ENCODE peak calls at places on chromosomes 11 and 22, in seven cellular contexts. I is fibroblast of lung, K is GM20000, F is astrocyte of the spinal cord, C is brain microvascular endothelial cell, U is PC-9, P is mesothelial cell of epicardium. D is an unnamed sample.
A peak's percentile ranks its signal among the peaks of the same experiment; 100 is the strongest.

GRCh38 chr11:65128182-65129145 is 5.9 kb downstream of the SYVN1 start:
- DNase-seq in F (no peak), P (no peak), K (no peak), I (no peak), C (no peak), U (no peak), D (no peak)

GRCh38 chr11:64000026-64000739 is 13.9 kb downstream of the OTUB1 start:
- DNase-seq in F (peak; percentile 65), U (no peak), I (peak; percentile 61), C (peak; percentile 33), K (peak; percentile 97), P (peak; percentile 84), D (peak; percentile 94)

GRCh38 chr11:2516276-2517015 is 71.6 kb downstream of the KCNQ1 start:
- DNase-seq in K (no peak), P (peak; percentile 27), C (no peak), I (no peak), U (no peak), F (no peak), D (no peak)

GRCh38 chr11:65446446-65447277 is 24.1 kb downstream of the NEAT1 start:
- DNase-seq in K (no peak), C (peak; percentile 59), F (peak; percentile 62), P (no peak), I (peak; percentile 48), U (peak; percentile 30), D (no peak)

GRCh38 chr11:97883086-97883485 is 1137.7 kb upstream of the CNTN5 start:
- DNase-seq in F (peak; percentile 20), U (no peak), P (no peak), C (no peak), I (peak; percentile 5), K (no peak), D (no peak)

GRCh38 chr11:29162490-29162889 is 854.3 kb downstream of the KCNA4 start:
- DNase-seq in C (no peak), I (no peak), P (no peak), F (no peak), U (no peak), K (no peak), D (no peak)

GRCh38 chr22:20237480-20238440 is 30.4 kb downstream of the RTN4R start:
- DNase-seq in F (no peak), I (no peak), K (peak; percentile 70), C (no peak), U (no peak), P (no peak), D (no peak)

GRCh38 chr11:69321877-69322350 is 28.0 kb downstream of the MYEOV start:
- DNase-seq in F (peak; percentile 93), C (peak; percentile 85), I (peak; percentile 98), P (no peak), U (peak; percentile 63), K (no peak), D (no peak)

GRCh38 chr11:74232316-74232950 is 61.3 kb downstream of the PPME1 start:
- DNase-seq in F (no peak), K (no peak), C (no peak), U (no peak), P (no peak), I (no peak), D (no peak)

GRCh38 chr11:75784085-75784478 is 15.5 kb downstream of the DGAT2 start:
- DNase-seq in C (no peak), F (no peak), U (no peak), K (no peak), P (no peak), I (no peak), D (no peak)

GRCh38 chr11:83194284-83195175 is 1.0 kb downstream of the ANKRD42 start:
- DNase-seq in P (peak; percentile 61), C (peak; percentile 62), K (peak; percentile 43), I (peak; percentile 82), F (peak; percentile 64), U (peak; percentile 80), D (peak; percentile 74)

GRCh38 chr22:44645531-44645930 is 56.5 kb upstream of the PRR5 start:
- DNase-seq in K (no peak), U (no peak), P (no peak), C (no peak), F (no peak), I (no peak), D (no peak)

GRCh38 chr11:119672597-119672996 is 56.4 kb downstream of the NECTIN1 start:
- DNase-seq in K (no peak), I (no peak), U (no peak), P (no peak), C (no peak), F (no peak), D (no peak)

GRCh38 chr11:86138958-86139357 is 70.1 kb upstream of the PICALM start:
- DNase-seq in C (no peak), K (peak; percentile 50), U (peak; percentile 63), F (no peak), P (no peak), I (no peak), D (peak; percentile 53)

GRCh38 chr22:22753526-22754267 is 109.3 kb downstream of the GGTLC2 start:
- DNase-seq in I (peak; percentile 2), C (peak; percentile 12), P (peak; percentile 66), K (peak; percentile 80), F (peak; percentile 3), U (peak; percentile 39), D (peak; percentile 88)

GRCh38 chr11:47376183-47376542 is 2.2 kb downstream of the SPI1 start:
- DNase-seq in U (no peak), I (no peak), K (no peak), C (no peak), P (no peak), F (no peak), D (no peak)

GRCh38 chr11:121656333-121657090 is 203.7 kb upstream of the SORL1-AS1 start:
- DNase-seq in U (no peak), P (no peak), I (peak; percentile 39), F (no peak), C (no peak), K (no peak), D (peak; percentile 18)
- TF ChIP-seq CTCF in U (no peak), P (no peak), I (no peak), F (no peak), C (no peak), K (no peak), D (no peak)

GRCh38 chr22:29702025-29702930 is 17.5 kb upstream of the CABP7 start:
- DNase-seq in U (peak; percentile 69), F (no peak), K (no peak), P (no peak), I (no peak), C (no peak), D (no peak)

GRCh38 chr22:29700206-29700948 is 19.4 kb upstream of the CABP7 start:
- DNase-seq in I (peak; percentile 65), P (no peak), U (no peak), C (no peak), F (no peak), K (no peak), D (no peak)

GRCh38 chr22:29702931-29703594 is 16.7 kb upstream of the CABP7 start:
- DNase-seq in F (no peak), K (no peak), U (no peak), C (no peak), P (no peak), I (no peak), D (no peak)

GRCh38 chr22:29703595-29704195 is 16.1 kb upstream of the CABP7 start:
- DNase-seq in K (no peak), C (no peak), I (no peak), P (no peak), U (no peak), F (no peak), D (no peak)

DNA sequence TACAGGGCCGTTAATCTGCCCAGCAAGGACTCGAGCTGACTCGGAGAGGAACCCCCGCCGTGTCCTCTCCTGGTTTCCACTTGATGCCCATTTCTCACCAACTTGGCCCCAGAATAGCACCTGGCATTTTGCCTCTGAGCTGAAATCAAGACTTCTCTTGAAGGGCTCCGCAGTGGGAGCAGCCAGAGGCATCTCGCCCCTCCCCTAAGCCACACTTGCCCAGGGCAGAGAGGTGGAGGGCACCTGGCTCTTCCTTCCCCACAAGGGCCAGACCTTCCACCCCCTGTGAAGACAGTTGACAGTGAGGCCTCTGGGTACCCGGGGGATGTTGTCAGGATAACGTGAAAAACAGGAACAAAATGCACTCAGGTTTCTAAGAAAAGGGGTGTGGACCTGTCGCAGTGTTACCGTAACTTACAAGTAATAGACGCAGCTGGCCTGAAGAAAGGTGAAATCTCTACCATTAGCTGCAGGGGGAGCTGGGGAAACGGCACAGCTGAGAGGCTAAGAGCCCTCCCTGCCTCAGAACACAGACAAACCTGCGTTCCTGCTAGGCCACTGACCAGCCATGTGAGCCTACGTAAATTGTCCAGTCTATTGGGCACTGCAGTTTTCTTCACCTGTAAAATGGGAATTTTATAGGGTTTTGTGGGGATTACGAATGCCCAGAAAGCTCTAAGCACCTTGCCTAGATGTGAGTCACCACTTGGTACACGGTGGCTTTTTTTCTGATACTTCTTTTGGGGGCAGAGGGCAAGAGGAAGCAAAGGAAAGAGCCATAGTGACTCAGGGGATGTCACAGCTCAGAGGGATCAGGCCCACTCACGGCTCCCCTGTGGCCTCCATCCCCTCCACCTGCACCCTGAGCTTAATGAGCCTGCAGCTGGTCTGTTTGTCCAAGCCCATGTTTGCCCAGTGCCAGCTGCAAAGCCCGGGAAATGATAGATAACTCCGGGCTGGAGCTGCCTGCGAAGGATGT is 18.6 kb upstream of the CABP7 start:
- DNase-seq in C (no peak), I (peak; percentile 40), U (peak; percentile 93), F (no peak), K (no peak), P (no peak), D (peak; percentile 60)
- TF ChIP-seq CTCF in C (peak; percentile 46), I (no peak), U (peak; percentile 70), F (peak; percentile 33), K (no peak), P (no peak), D (no peak)

GRCh38 chr11:81197396-81197795 is 1536.3 kb downstream of the FAM181B start:
- DNase-seq in F (no peak), C (no peak), U (no peak), K (no peak), P (no peak), I (no peak), D (no peak)
- TF ChIP-seq CTCF in F (no peak), C (no peak), U (no peak), K (no peak), P (no peak), I (no peak), D (no peak)

GRCh38 chr11:5507177-5507576 is 2.6 kb downstream of the UBQLN3 start:
- DNase-seq in U (no peak), I (no peak), F (no peak), K (no peak), C (no peak), P (no peak), D (no peak)
- TF ChIP-seq CTCF in U (no peak), I (no peak), F (no peak), K (no peak), C (no peak), P (no peak), D (no peak)

GRCh38 chr11:116145187-116145865 is 627.5 kb downstream of the BUD13 start:
- DNase-seq in F (no peak), P (no peak), K (no peak), I (no peak), U (no peak), C (no peak), D (no peak)
- TF ChIP-seq CTCF in F (no peak), P (no peak), K (no peak), I (no peak), U (no peak), C (peak; percentile 11), D (no peak)